ENCODE peak calls at places on chromosome 1, in seven cellular contexts. E is cardiac muscle cell; I is epithelial cell of proximal tubule; U is activated CD4-positive, CD25-positive, alpha-beta regulatory T cell treated with anti-CD3 and anti-CD28 coated beads, Interleukin-2, amount 50 U/mL, for 72 hours; R is RWPE2; O is activated CD8-positive, alpha-beta memory T cell treated with anti-CD3 and anti-CD28 coated beads for 4 hours; J is NCI-H345. N is an unnamed sample.

GRCh38 chr1:10449731-10450130 is at the start of gene CORT:
- DNase-seq in E (no peak), J (no peak), R (no peak), U (no peak), I (no peak), O (no peak), N (no peak)

GRCh38 chr1:183600136-183600535 is 9.9 kb upstream of the NCF2 start:
- DNase-seq in I (peak; percentile 69), U (no peak), O (no peak), J (no peak), R (no peak), E (peak; percentile 87), N (no peak)

GRCh38 chr1:8629241-8630091 is 188.0 kb downstream of the RERE start:
- DNase-seq in O (no peak), R (no peak), E (peak; percentile 45), I (no peak), U (no peak), J (peak; percentile 40), N (peak; percentile 10)

GRCh38 chr1:198948895-198949659 is 310.2 kb downstream of the PTPRC start:
- DNase-seq in O (no peak), R (no peak), U (no peak), I (no peak), J (no peak), E (no peak), N (no peak)

GRCh38 chr1:112975336-112975735 is 19.3 kb upstream of the SLC16A1 start:
- DNase-seq in U (no peak), J (no peak), I (no peak), E (peak; percentile 57), O (no peak), R (no peak), N (no peak)

GRCh38 chr1:228871314-228872061 is 136.2 kb downstream of the RHOU start:
- DNase-seq in U (no peak), O (no peak), I (no peak), R (no peak), J (no peak), E (no peak), N (no peak)

GRCh38 chr1:71093938-71094337 is 13.1 kb upstream of the ZRANB2 start:
- DNase-seq in U (no peak), R (no peak), I (no peak), E (peak; percentile 53), O (no peak), J (peak; percentile 10), N (peak; percentile 25)

GRCh38 chr1:223652436-223652901 is 13.0 kb downstream of the CAPN8 start:
- DNase-seq in I (no peak), E (no peak), O (no peak), R (no peak), J (no peak), U (no peak), N (no peak)

GRCh38 chr1:210217482-210217881 is 15.1 kb upstream of the SERTAD4 start:
- DNase-seq in U (no peak), I (no peak), R (no peak), J (no peak), E (no peak), O (no peak), N (no peak)

GRCh38 chr1:218499021-218499691 is 154.0 kb downstream of the TGFB2 start:
- DNase-seq in J (no peak), R (no peak), O (no peak), E (peak; percentile 64), I (no peak), U (no peak), N (no peak)

GRCh38 chr1:76147917-76148316 is 73.4 kb downstream of the ST6GALNAC3 start:
- DNase-seq in E (no peak), O (no peak), R (no peak), U (no peak), J (no peak), I (no peak), N (no peak)

GRCh38 chr1:214380418-214380817 is 99.5 kb downstream of the SMYD2 start:
- DNase-seq in R (no peak), E (no peak), J (no peak), O (no peak), U (no peak), I (no peak), N (peak; percentile 26)

GRCh38 chr1:247721222-247721621 is 4.8 kb upstream of the OR6F1 start:
- DNase-seq in O (no peak), J (no peak), U (no peak), R (no peak), E (no peak), I (no peak), N (no peak)

GRCh38 chr1:58763214-58763613 is 20.6 kb downstream of the JUN start:
- DNase-seq in E (peak; percentile 77), R (no peak), O (no peak), I (no peak), U (no peak), J (no peak), N (no peak)

GRCh38 chr1:44611419-44611818 is 62.9 kb downstream of the TMEM53 start:
- DNase-seq in O (no peak), J (no peak), I (no peak), U (no peak), E (no peak), R (no peak), N (no peak)

GRCh38 chr1:234592240-234592639 is 17.7 kb downstream of the IRF2BP2 start:
- DNase-seq in R (no peak), J (no peak), U (no peak), O (no peak), E (no peak), I (no peak), N (no peak)

GRCh38 chr1:113784104-113784779 is 25.0 kb upstream of the PHTF1 start:
- DNase-seq in O (no peak), R (no peak), U (no peak), J (no peak), E (no peak), I (no peak), N (no peak)

GRCh38 chr1:98340511-98340910 is 321.0 kb upstream of the SNX7 start:
- DNase-seq in J (no peak), E (peak; percentile 68), U (no peak), O (no peak), I (no peak), R (no peak), N (no peak)

GRCh38 chr1:161214374-161214773 is 721 bp upstream of the FCER1G start:
- DNase-seq in I (no peak), O (no peak), U (no peak), R (no peak), E (no peak), J (no peak), N (no peak)

GRCh38 chr1:204885288-204885711 is 14.6 kb downstream of the NFASC start:
- DNase-seq in E (peak; percentile 86), U (no peak), O (no peak), R (no peak), J (no peak), I (no peak), N (no peak)

GRCh38 chr1:56255516-56256181 is 323.7 kb downstream of the PLPP3 start:
- DNase-seq in I (no peak), E (peak; percentile 96), J (no peak), R (no peak), O (no peak), U (no peak), N (no peak)

GRCh38 chr1:51964309-51964696 is 26.2 kb downstream of the RAB3B start:
- DNase-seq in J (no peak), I (no peak), U (no peak), E (no peak), R (no peak), O (no peak), N (no peak)

GRCh38 chr1:42052300-42052699 is 100.9 kb upstream of the GUCA2B start:
- DNase-seq in J (no peak), O (no peak), I (no peak), U (no peak), E (no peak), R (no peak), N (no peak)

GRCh38 chr1:32741417-32742131 is 39.0 kb upstream of the SYNC start:
- DNase-seq in U (no peak), I (no peak), R (no peak), O (no peak), E (no peak), J (peak; percentile 39), N (peak; percentile 83)

GRCh38 chr1:166705376-166706289 is 133.6 kb upstream of the POGK start:
- DNase-seq in J (no peak), U (no peak), R (no peak), O (no peak), E (no peak), I (no peak), N (no peak)

GRCh38 chr1:21068937-21069336 is 107.8 kb downstream of the EIF4G3 start:
- DNase-seq in U (no peak), I (no peak), R (no peak), J (no peak), E (no peak), O (no peak), N (no peak)

GRCh38 chr1:160858127-160858909 is 4.4 kb downstream of the CD244 start:
- DNase-seq in U (no peak), R (no peak), E (peak; percentile 10), I (no peak), J (peak; percentile 56), O (no peak), N (no peak)

GRCh38 chr1:160971618-160972056 is 17.0 kb upstream of the ITLN2 start:
- DNase-seq in E (no peak), I (no peak), R (no peak), U (no peak), O (no peak), J (no peak), N (no peak)

GRCh38 chr1:22969224-22969829 is 3.3 kb downstream of the LACTBL1 start:
- DNase-seq in U (no peak), O (no peak), E (peak; percentile 85), R (no peak), J (peak; percentile 96), I (no peak), N (no peak)

GRCh38 chr1:232519186-232519585 is 110.7 kb downstream of the SIPA1L2 start:
- DNase-seq in J (peak; percentile 87), I (no peak), E (no peak), O (no peak), U (no peak), R (no peak), N (no peak)

GRCh38 chr1:206694551-206695124 is 9.9 kb downstream of the MAPKAPK2 start:
- DNase-seq in J (no peak), I (no peak), R (no peak), O (no peak), E (no peak), U (no peak), N (no peak)

GRCh38 chr1:9603766-9604753 is 15.3 kb downstream of the TMEM201 start:
- DNase-seq in E (peak; percentile 20), U (no peak), R (no peak), J (no peak), O (no peak), I (no peak), N (no peak)

GRCh38 chr1:69911301-69911801 is 294.0 kb downstream of the LRRC40 start:
- DNase-seq in R (no peak), E (peak; percentile 92), J (no peak), U (no peak), I (no peak), O (no peak), N (no peak)

GRCh38 chr1:52552236-52552504 is 722 bp downstream of the TUT4 start:
- DNase-seq in J (peak; percentile 36), E (peak; percentile 76), I (peak; percentile 53), R (peak; percentile 56), U (peak; percentile 54), O (peak; percentile 55), N (peak; percentile 33)

GRCh38 chr1:20850021-20850420 is 62.9 kb upstream of the HP1BP3 start:
- DNase-seq in J (no peak), E (no peak), U (no peak), I (no peak), R (no peak), O (no peak), N (no peak)

N was measured in HEK293T.